ENCODE peak calls at places on chromosomes 12 and 14, in nine cellular contexts. G is neural crest cell; D is stimulated activated CD4-positive, alpha-beta T cell treated with anti-CD3 and anti-CD28 coated beads, TNF-alpha, amount 100 ng/mL, for 48 hours; V is suprapubic skin; T is RPMI7951; U is right lobe of liver; Q is tibial nerve; O is left ventricle myocardium superior; E is astrocyte of the spinal cord. B is an unnamed sample.

GRCh38 chr12:62435337-62436163 is 31.1 kb upstream of the MON2 start:
- DNase-seq in G (peak), D (no peak), V (peak), T (no peak), U (peak), Q (peak), O (peak), E (peak), B (peak)

GRCh38 chr14:77603031-77603430 is 13.4 kb downstream of the SPTLC2 start:
- DNase-seq in G (no peak), D (no peak), V (no peak), T (no peak), U (no peak), Q (no peak), O (no peak), E (no peak), B (no peak)

GRCh38 chr12:81077329-81077685 is 572 bp upstream of the ACSS3 start:
- DNase-seq in G (no peak), D (no peak), V (no peak), T (no peak), U (peak), Q (peak), O (peak), E (peak), B (peak)

GRCh38 chr12:95318071-95318545 is 100.5 kb downstream of the VEZT start:
- DNase-seq in G (no peak), D (no peak), V (no peak), T (peak), U (no peak), Q (no peak), O (no peak), E (peak), B (peak)

GRCh38 chr14:71751264-71751663 is 181.0 kb upstream of the RGS6 start:
- DNase-seq in G (no peak), D (no peak), V (no peak), T (peak), U (no peak), Q (no peak), O (no peak), E (no peak), B (no peak)

GRCh38 chr12:79301181-79301580 is 389.6 kb downstream of the PAWR start:
- DNase-seq in G (no peak), D (no peak), V (no peak), T (no peak), U (no peak), Q (no peak), O (no peak), E (no peak), B (no peak)

GRCh38 chr12:111102062-111102735 is 181.8 kb upstream of the MYL2 start:
- DNase-seq in G (no peak), D (no peak), V (no peak), T (no peak), U (peak), Q (no peak), O (no peak), E (no peak), B (no peak)

GRCh38 chr12:112711026-112711425 is 80.5 kb upstream of the RPH3A start:
- DNase-seq in G (no peak), D (no peak), V (no peak), T (no peak), U (no peak), Q (no peak), O (no peak), E (no peak), B (no peak)

GRCh38 chr14:80636071-80636470 is 305.5 kb downstream of the CEP128 start:
- DNase-seq in G (no peak), D (no peak), V (no peak), T (no peak), U (no peak), Q (no peak), O (no peak), E (no peak), B (no peak)

GRCh38 chr12:124694846-124695497 is 127.6 kb upstream of the NCOR2 start:
- DNase-seq in G (no peak), D (no peak), V (no peak), T (peak), U (no peak), Q (peak), O (peak), E (peak), B (no peak)

GRCh38 chr14:89845346-89845745 is 109.2 kb downstream of the EFCAB11 start:
- DNase-seq in G (no peak), D (no peak), V (no peak), T (no peak), U (no peak), Q (no peak), O (no peak), E (peak), B (peak)

GRCh38 chr12:114762490-114763110 is 78.6 kb upstream of the TBX3 start:
- DNase-seq in G (no peak), D (no peak), V (no peak), T (peak), U (no peak), Q (no peak), O (peak), E (peak), B (peak)

GRCh38 chr12:87967871-87968270 is 61.3 kb downstream of the C12orf50 start:
- DNase-seq in G (no peak), D (no peak), V (no peak), T (no peak), U (no peak), Q (no peak), O (no peak), E (no peak), B (no peak)

GRCh38 chr12:13283867-13284266 is 87.3 kb downstream of the EMP1 start:
- DNase-seq in G (no peak), D (no peak), V (no peak), T (no peak), U (no peak), Q (no peak), O (no peak), E (no peak), B (no peak)

GRCh38 chr14:22807432-22808087 is 7.7 kb downstream of the SLC7A7 start:
- DNase-seq in G (no peak), D (no peak), V (no peak), T (no peak), U (no peak), Q (no peak), O (no peak), E (no peak), B (no peak)

GRCh38 chr14:32397871-32398640 is 69.0 kb downstream of the AKAP6 start:
- DNase-seq in G (no peak), D (no peak), V (no peak), T (peak), U (no peak), Q (no peak), O (no peak), E (peak), B (no peak)

GRCh38 chr12:65953621-65954020 is 129.3 kb downstream of the HMGA2 start:
- DNase-seq in G (no peak), D (no peak), V (no peak), T (no peak), U (no peak), Q (no peak), O (no peak), E (no peak), B (no peak)

GRCh38 chr12:92539966-92540791 is 162.6 kb upstream of the PLEKHG7 start:
- DNase-seq in G (peak), D (no peak), V (no peak), T (no peak), U (no peak), Q (no peak), O (peak), E (no peak), B (no peak)

GRCh38 chr12:104134882-104135281 is 3.1 kb downstream of the NFYB start:
- DNase-seq in G (no peak), D (no peak), V (no peak), T (no peak), U (no peak), Q (no peak), O (no peak), E (no peak), B (no peak)

GRCh38 chr12:116528067-116528466 is 31.1 kb upstream of the MAP1LC3B2 start:
- DNase-seq in G (no peak), D (no peak), V (no peak), T (peak), U (no peak), Q (no peak), O (no peak), E (peak), B (no peak)

GRCh38 chr14:92217956-92218355 is 96.2 kb downstream of the CPSF2 start:
- DNase-seq in G (no peak), D (no peak), V (no peak), T (no peak), U (no peak), Q (no peak), O (no peak), E (no peak), B (no peak)

GRCh38 chr12:37672655-37673260 is 643.8 kb upstream of the ALG10B start:
- DNase-seq in G (no peak), D (no peak), V (no peak), T (no peak), U (no peak), Q (no peak), O (no peak), E (no peak), B (no peak)

GRCh38 chr14:49961270-49962222 is 68.7 kb downstream of the ARF6 start:
- DNase-seq in G (no peak), D (no peak), V (no peak), T (no peak), U (no peak), Q (no peak), O (no peak), E (peak), B (no peak)

GRCh38 chr12:81627336-81628189 is 131.6 kb downstream of the PPFIA2 start:
- DNase-seq in G (no peak), D (no peak), V (no peak), T (peak), U (no peak), Q (peak), O (no peak), E (peak), B (peak)

B was measured in AG08396.